ENCODE peak calls at places on chromosomes 11 and 22, in five cellular contexts. A is activated naive CD4-positive, alpha-beta T cell; L is NCI-H1092; D is NCI-H2227 treated with DMSO at 0.1 percent for 48 hours; R is BJ. G is an unnamed sample.

GRCh38 chr11:9001736-9002135 is 2.1 kb downstream of the NRIP3 start:
- DNase-seq in R (no peak), A (no peak), L (no peak), D (no peak), G (no peak)

GRCh38 chr11:91776660-91777059 is 448.0 kb upstream of the FAT3 start:
- DNase-seq in R (no peak), A (no peak), D (no peak), L (peak), G (no peak)

GRCh38 chr11:65863889-65864757 is 3.9 kb downstream of the MUS81 start:
- DNase-seq in D (no peak), A (no peak), R (no peak), L (no peak), G (no peak)

GRCh38 chr11:102599642-102600261 is 25.4 kb downstream of the MMP20 start:
- DNase-seq in A (no peak), R (peak), D (no peak), L (no peak), G (no peak)

GRCh38 chr22:50032109-50032871 is 19.7 kb upstream of the IL17REL start:
- DNase-seq in D (no peak), L (no peak), A (no peak), R (no peak), G (no peak)

GRCh38 chr22:41687901-41688364 is 734 bp downstream of the SNU13 start:
- DNase-seq in L (no peak), R (no peak), D (no peak), A (no peak), G (no peak)

GRCh38 chr11:62151737-62152102 is 27.9 kb downstream of the INCENP start:
- DNase-seq in R (no peak), D (no peak), L (no peak), A (no peak), G (no peak)

GRCh38 chr22:17918840-17919239 is 105.5 kb downstream of the MICAL3 start:
- DNase-seq in D (no peak), R (peak), L (no peak), A (no peak), G (no peak)

GRCh38 chr11:41281131-41281742 is 178.2 kb downstream of the LRRC4C start:
- DNase-seq in L (no peak), A (no peak), R (peak), D (no peak), G (no peak)

GRCh38 chr22:20656902-20657836 is 116.7 kb upstream of the SERPIND1 start:
- DNase-seq in A (no peak), R (no peak), D (no peak), L (no peak), G (no peak)

GRCh38 chr11:66510271-66510989 is at the start of gene BBS1:
- DNase-seq in R (peak), A (peak), D (peak), L (peak), G (peak)

GRCh38 chr11:21810650-21811049 is 382.2 kb upstream of the ANO5 start:
- DNase-seq in A (no peak), D (no peak), L (no peak), R (no peak), G (no peak)

GRCh38 chr22:19750666-19751490 is 9.7 kb upstream of the TBX1 start:
- DNase-seq in L (no peak), R (no peak), A (no peak), D (no peak), G (no peak)

GRCh38 chr22:17781319-17782031 is 7.2 kb upstream of the BID start:
- DNase-seq in D (no peak), A (peak), L (peak), R (peak), G (peak)

GRCh38 chr11:67356867-67357561 is 3.7 kb upstream of the POLD4 start:
- DNase-seq in A (no peak), D (peak), R (no peak), L (no peak), G (no peak)

GRCh38 chr11:86459682-86460460 is 85.2 kb downstream of the CCDC81 start:
- DNase-seq in L (peak), D (no peak), A (no peak), R (no peak), G (peak)